ENCODE peak calls at places on chromosome 13, in four cellular contexts. R is fibroblast of lung, Q is dorsolateral prefrontal cortex, D is cardiac fibroblast. L is an unnamed sample.

GRCh38 chr13:76939215-76939614 is 9.1 kb upstream of the ACOD1 start:
- DNase-seq in D (peak), Q (no peak), R (peak), L (peak)

GRCh38 chr13:31499274-31499673 is 240.1 kb upstream of the RXFP2 start:
- DNase-seq in Q (no peak), R (no peak), D (no peak), L (no peak)

GRCh38 chr13:33876716-33877394 is 58.9 kb downstream of the RFC3 start:
- DNase-seq in D (no peak), R (no peak), Q (no peak), L (no peak)

GRCh38 chr13:26220575-26220974 is 1.5 kb downstream of the RNF6 start:
- DNase-seq in D (peak), R (peak), Q (no peak), L (peak)

GRCh38 chr13:25085125-25085742 is 10.7 kb upstream of the PABPC3 start:
- DNase-seq in D (peak), Q (peak), R (peak), L (peak)

GRCh38 chr13:97977376-97977705 is 23.9 kb downstream of the IPO5 start:
- DNase-seq in Q (no peak), R (peak), D (peak), L (no peak)

GRCh38 chr13:76754414-76754813 is 131.8 kb downstream of the KCTD12 start:
- DNase-seq in R (peak), Q (no peak), D (peak), L (no peak)

GRCh38 chr13:24033527-24034302 is 126.8 kb upstream of the SPATA13 start:
- DNase-seq in Q (no peak), R (peak), D (peak), L (peak)

GRCh38 chr13:43171489-43171888 is 148.1 kb downstream of the DNAJC15 start:
- DNase-seq in Q (no peak), R (no peak), D (no peak), L (no peak)

GRCh38 chr13:93951153-93951552 is 528.3 kb downstream of the DCT start:
- DNase-seq in R (peak), Q (no peak), D (peak), L (peak)

GRCh38 chr13:113588394-113589111 is 4.0 kb downstream of the TFDP1 start:
- DNase-seq in R (no peak), D (no peak), Q (no peak), L (no peak)

GRCh38 chr13:79062291-79062690 is 343.8 kb downstream of the RBM26 start:
- DNase-seq in R (no peak), Q (no peak), D (no peak), L (no peak)

GRCh38 chr13:79051472-79051871 is 354.6 kb downstream of the RBM26 start:
- DNase-seq in R (no peak), Q (no peak), D (no peak), L (no peak)

GRCh38 chr13:79060216-79060615 is 345.8 kb downstream of the RBM26 start:
- DNase-seq in Q (no peak), D (no peak), R (no peak), L (no peak)

DNA sequence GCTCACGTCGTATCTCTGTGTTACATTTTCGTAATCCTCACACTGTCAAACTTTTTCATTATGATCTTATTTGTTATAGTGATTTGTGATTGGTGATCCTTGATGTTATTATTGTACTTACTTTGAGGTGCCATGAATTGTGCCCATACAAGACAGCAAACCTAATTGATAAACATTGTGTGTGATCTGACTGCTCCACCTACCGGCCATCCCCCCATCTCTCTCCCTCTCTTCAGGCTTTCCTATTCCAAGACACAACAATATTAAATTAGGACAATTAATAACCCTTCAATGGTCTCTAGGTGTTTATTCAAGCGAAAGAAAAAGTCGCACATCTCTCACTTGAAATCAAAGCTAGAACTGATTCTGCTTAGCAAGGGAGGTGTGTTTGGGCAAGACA is 349.3 kb downstream of the RBM26 start:
- DNase-seq in R (no peak), D (no peak), Q (no peak), L (no peak)
- TF ChIP-seq CTCF in R (no peak), D (no peak), Q (no peak), L (no peak)

DNA sequence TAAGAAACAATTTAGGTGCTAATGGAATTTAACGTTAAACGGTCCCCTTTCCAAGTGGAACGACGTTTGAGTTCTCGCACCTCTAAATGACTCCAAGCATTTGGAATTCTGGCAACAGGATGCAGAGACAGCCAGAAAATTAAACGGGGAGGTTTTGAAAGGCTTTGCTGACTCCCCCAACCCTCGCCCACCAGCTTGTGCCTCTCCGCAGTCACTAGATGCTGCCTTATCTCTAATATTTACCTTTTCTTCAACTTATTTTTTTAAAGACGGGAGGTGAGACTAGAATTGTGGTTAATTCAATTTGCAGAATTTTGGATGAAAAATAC is 2.5 kb downstream of the ZIC2 start:
- DNase-seq in R (no peak), Q (no peak), D (no peak), L (no peak)
- H3K4me3 ChIP-seq in R (no peak), Q (peak), D (no peak), L (no peak)

DNA sequence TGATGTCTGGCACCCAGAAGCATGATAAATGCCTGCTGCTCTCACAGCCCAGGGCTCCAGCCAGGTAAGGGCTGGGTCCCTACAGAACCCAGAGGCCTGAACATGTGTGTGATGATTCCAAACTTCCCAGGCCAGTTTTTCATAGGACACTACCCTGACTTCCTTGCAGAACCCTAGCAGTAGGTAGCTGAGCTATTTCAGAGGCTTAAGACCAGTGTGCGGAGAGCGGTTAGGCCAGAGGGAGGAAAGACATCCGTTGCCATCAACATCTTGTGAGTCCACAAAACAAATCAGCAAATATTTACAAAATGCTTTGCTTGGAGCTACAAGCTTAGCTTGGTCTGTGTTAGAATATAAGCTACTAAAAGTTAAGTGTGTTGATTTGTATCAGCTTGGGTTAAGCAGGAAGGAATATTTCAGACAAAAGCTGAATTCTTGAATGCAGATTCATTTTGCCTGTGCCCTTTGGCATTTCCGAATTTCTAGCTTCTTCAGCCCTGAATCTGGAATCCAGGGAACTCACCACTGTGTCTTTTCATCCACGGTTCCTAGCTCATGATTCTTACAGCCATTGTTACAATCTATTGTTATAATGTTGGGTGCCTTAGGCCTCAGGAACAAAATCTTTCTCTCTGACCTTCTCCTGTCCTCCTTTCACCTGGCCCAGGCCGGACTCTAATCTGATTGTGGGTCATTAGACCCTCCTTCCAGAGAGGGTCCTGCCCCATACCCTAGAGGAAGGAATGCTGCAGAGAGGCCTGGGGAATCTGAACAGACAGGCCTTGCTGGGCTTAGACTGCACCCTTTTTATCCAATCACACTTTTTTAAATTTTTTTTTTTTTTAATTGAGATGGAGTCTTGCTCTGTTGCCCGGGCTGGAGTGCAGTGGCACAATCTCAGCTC is 12.4 kb downstream of the RAB20 start:
- DNase-seq in R (no peak), D (peak), Q (no peak), L (no peak)
- TF ChIP-seq CTCF in R (no peak), D (no peak), Q (no peak), L (no peak)

GRCh38 chr13:39503048-39503447 is 99.9 kb downstream of the LHFPL6 start:
- DNase-seq in R (no peak), Q (no peak), D (no peak), L (no peak)

GRCh38 chr13:39501711-39502324 is 101.2 kb downstream of the LHFPL6 start:
- DNase-seq in R (no peak), D (no peak), Q (no peak), L (peak)

GRCh38 chr13:39496487-39496998 is 106.5 kb downstream of the LHFPL6 start:
- DNase-seq in D (no peak), R (no peak), Q (no peak), L (no peak)

GRCh38 chr13:39499580-39499979 is 103.4 kb downstream of the LHFPL6 start:
- DNase-seq in R (no peak), Q (no peak), D (no peak), L (no peak)

DNA sequence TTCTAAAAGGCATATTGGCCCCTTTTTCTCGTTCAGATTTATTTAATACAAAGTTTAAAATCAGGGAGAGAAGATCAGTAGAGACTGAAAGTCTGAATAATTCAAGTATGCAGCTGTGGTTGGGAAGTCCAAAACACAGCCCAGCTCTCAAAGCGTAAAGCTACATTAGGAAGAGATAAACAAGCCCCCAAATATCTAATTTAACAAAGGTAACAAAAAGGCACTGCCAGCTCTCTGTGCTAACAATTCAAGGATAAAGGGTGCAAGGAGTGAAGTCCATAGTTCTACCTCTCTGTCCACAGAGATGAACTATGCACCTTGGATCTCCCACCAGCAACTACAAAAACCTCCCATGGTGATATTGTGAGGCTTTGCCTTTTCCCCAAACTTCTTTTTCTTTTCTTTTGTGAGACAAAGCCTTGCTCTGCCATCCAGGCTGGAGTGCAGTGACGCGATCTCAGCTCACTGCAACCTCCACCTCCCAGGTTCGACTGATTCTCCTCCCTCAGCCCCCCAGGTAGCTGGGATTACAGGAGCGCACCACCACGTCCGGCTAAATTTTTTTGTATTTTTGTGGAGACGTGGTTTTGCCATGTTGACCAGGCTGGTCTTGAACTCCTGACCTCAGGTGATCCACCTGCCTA is 104.4 kb downstream of the LHFPL6 start:
- DNase-seq in D (no peak), R (no peak), Q (no peak), L (no peak)
- H3K4me3 ChIP-seq in D (no peak), R (no peak), Q (no peak), L (no peak)

GRCh38 chr13:44436589-44437337 is 63.1 kb downstream of the SERP2 start:
- DNase-seq in D (peak), Q (peak), R (peak), L (peak)
- TF ChIP-seq CTCF in D (no peak), Q (peak), R (no peak), L (peak)

GRCh38 chr13:49932066-49932465 is 4.1 kb downstream of the SPRYD7 start:
- DNase-seq in R (no peak), D (no peak), Q (no peak), L (no peak)

GRCh38 chr13:49935171-49936084 is 712 bp downstream of the SPRYD7 start:
- DNase-seq in D (peak), Q (peak), R (peak), L (peak)

GRCh38 chr13:49936085-49936942 is at the start of gene SPRYD7:
- DNase-seq in Q (peak), D (peak), R (peak), L (peak)

GRCh38 chr13:49932868-49933267 is 3.3 kb downstream of the SPRYD7 start:
- DNase-seq in R (no peak), D (no peak), Q (no peak), L (no peak)

GRCh38 chr13:49933511-49933910 is 2.6 kb downstream of the SPRYD7 start:
- DNase-seq in Q (no peak), D (no peak), R (no peak), L (no peak)
- H3K4me3 ChIP-seq in Q (no peak), D (no peak), R (peak), L (no peak)

GRCh38 chr13:79637086-79637763 is 156.3 kb downstream of the NDFIP2 start:
- DNase-seq in Q (no peak), R (peak), D (no peak), L (no peak)

GRCh38 chr13:79625517-79625916 is 144.6 kb downstream of the NDFIP2 start:
- DNase-seq in D (no peak), Q (no peak), R (no peak), L (no peak)

GRCh38 chr13:79628463-79628862 is 147.5 kb downstream of the NDFIP2 start:
- DNase-seq in D (no peak), Q (no peak), R (no peak), L (no peak)

GRCh38 chr13:79626924-79627323 is 146.0 kb downstream of the NDFIP2 start:
- DNase-seq in R (no peak), Q (no peak), D (no peak), L (no peak)

DNA sequence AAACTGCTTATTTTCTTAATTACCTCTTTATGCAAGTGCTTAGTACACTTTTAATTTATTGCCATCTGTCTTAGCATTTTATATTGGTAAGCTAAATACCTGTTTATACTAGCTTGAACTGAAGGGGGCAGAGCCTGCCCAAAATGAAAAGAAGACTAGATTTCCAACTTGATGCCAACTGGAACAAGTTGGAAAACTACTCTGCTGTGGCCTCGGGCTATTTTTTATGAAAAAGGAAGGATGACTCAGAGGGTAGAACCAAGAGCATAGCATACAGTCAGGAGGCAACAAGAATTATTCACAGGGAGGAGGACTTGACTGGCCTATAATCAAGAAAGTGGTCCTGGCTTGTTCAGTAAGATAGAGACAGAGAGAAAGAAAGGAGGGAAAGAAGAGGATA is 150.3 kb downstream of the NDFIP2 start:
- DNase-seq in D (peak), Q (no peak), R (peak), L (peak)
- TF ChIP-seq CTCF in D (peak), Q (peak), R (peak), L (peak)

GRCh38 chr13:99694251-99694650 is 193.0 kb downstream of the TM9SF2 start:
- DNase-seq in D (no peak), R (no peak), Q (no peak), L (no peak)
- H3K4me3 ChIP-seq in D (no peak), R (no peak), Q (no peak), L (no peak)

GRCh38 chr13:20137875-20138274 is 23.0 kb downstream of the GJA3 start:
- DNase-seq in R (no peak), D (no peak), Q (no peak), L (no peak)

GRCh38 chr13:20140487-20140886 is 20.4 kb downstream of the GJA3 start:
- DNase-seq in R (no peak), Q (no peak), D (no peak), L (no peak)

GRCh38 chr13:20134732-20135131 is 26.1 kb downstream of the GJA3 start:
- DNase-seq in R (no peak), Q (no peak), D (no peak), L (no peak)

GRCh38 chr13:20141238-20142018 is 19.4 kb downstream of the GJA3 start:
- DNase-seq in R (no peak), D (no peak), Q (no peak), L (no peak)

DNA sequence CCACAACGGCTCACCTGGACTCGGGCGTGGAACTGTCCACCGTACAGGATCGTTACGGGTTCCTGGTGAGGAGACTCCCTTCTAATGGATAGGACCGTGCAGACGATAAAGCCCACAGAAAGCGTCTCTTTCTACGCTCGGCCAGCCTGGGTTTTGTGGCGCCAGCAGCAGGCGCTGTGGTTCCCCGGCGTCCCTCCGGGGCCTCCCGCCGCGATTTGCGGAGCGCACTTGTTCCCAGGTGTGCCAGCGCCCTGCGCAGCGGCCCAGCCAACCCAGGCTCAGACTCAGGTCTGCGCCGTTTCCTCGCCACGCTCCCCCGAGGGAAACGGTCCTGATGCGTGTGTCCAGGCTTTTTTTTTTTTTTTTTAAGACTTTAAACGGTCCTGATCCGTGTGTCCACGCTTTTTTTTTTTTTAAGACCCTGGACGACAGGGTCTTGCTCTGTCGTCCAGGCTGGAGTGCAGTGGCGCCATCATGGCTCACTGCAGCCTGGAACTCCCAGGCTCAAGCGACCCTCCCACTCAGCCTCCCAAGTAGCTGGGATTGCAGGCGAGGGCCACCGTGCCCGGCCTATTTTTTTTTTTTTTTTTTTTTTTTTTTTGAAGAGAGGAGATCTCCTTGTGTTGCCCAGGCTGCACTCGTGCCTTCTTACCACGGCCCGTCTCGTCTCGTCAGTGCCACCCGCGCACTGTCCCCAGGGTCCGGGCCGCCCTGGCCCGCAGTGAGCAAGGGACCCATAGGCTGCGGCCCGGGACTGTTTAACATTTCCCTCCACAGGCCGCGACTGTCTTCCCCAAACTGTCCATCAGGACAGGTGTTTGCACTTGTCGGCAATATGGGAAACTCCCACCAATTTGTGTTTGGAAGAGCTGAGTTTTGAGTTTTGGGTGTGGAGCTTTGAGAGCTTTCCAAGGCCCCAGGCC is 23.8 kb downstream of the GJA3 start:
- DNase-seq in R (peak), Q (no peak), D (no peak), L (no peak)
- TF ChIP-seq CTCF in R (peak), Q (no peak), D (peak), L (peak)